ENCODE peak calls at places on chromosome 16, in four cellular contexts. One of them, this sample, is unnamed.

GRCh38 chr16:89242795-89243200 is 25.3 kb downstream of the ZNF778 start:
- DNase-seq in foreskin fibroblast: no peak
- DNase-seq in NCI-H69: peak
- DNase-seq in head of caudate nucleus: no peak
- DNase-seq in this sample: no peak

GRCh38 chr16:73000020-73000906 is 47.7 kb downstream of the ZFHX3 start:
- DNase-seq in foreskin fibroblast: peak
- DNase-seq in NCI-H69: peak
- DNase-seq in head of caudate nucleus: peak
- DNase-seq in this sample: peak

GRCh38 chr16:31201511-31202401 is 804 bp downstream of the PYCARD start:
- DNase-seq in foreskin fibroblast: peak
- DNase-seq in NCI-H69: peak
- DNase-seq in head of caudate nucleus: no peak
- DNase-seq in this sample: peak

GRCh38 chr16:57852189-57852588 is 49.9 kb upstream of the KIFC3 start:
- DNase-seq in foreskin fibroblast: peak
- DNase-seq in NCI-H69: no peak
- DNase-seq in head of caudate nucleus: no peak
- DNase-seq in this sample: no peak

GRCh38 chr16:2532494-2533141 is 1.4 kb upstream of the CEMP1 start:
- DNase-seq in foreskin fibroblast: peak
- DNase-seq in NCI-H69: peak
- DNase-seq in head of caudate nucleus: peak
- DNase-seq in this sample: peak

GRCh38 chr16:83328936-83329335 is 478.8 kb upstream of the HSBP1 start:
- DNase-seq in foreskin fibroblast: peak
- DNase-seq in NCI-H69: no peak
- DNase-seq in head of caudate nucleus: no peak
- DNase-seq in this sample: no peak

GRCh38 chr16:15983898-15984297 is 34.5 kb downstream of the ABCC1 start:
- DNase-seq in foreskin fibroblast: peak
- DNase-seq in NCI-H69: peak
- DNase-seq in head of caudate nucleus: no peak
- DNase-seq in this sample: no peak

GRCh38 chr16:10266809-10267208 is 84.6 kb upstream of the GRIN2A start:
- DNase-seq in foreskin fibroblast: no peak
- DNase-seq in NCI-H69: no peak
- DNase-seq in head of caudate nucleus: no peak
- DNase-seq in this sample: no peak

GRCh38 chr16:540645-541340 is 13.3 kb downstream of the CAPN15 start:
- DNase-seq in foreskin fibroblast: no peak
- DNase-seq in NCI-H69: peak
- DNase-seq in head of caudate nucleus: no peak
- DNase-seq in this sample: no peak

GRCh38 chr16:11349599-11350276 is 4.5 kb downstream of the RMI2 start:
- DNase-seq in foreskin fibroblast: peak
- DNase-seq in NCI-H69: no peak
- DNase-seq in head of caudate nucleus: peak
- DNase-seq in this sample: peak

GRCh38 chr16:782766-783403 is 5.3 kb downstream of the RPUSD1 start:
- DNase-seq in foreskin fibroblast: no peak
- DNase-seq in NCI-H69: peak
- DNase-seq in head of caudate nucleus: peak
- DNase-seq in this sample: no peak

GRCh38 chr16:57242650-57243049 is 2.4 kb upstream of the ARL2BP start:
- DNase-seq in foreskin fibroblast: no peak
- DNase-seq in NCI-H69: no peak
- DNase-seq in head of caudate nucleus: no peak
- DNase-seq in this sample: no peak

GRCh38 chr16:19765860-19766553 is 47.9 kb downstream of the IQCK start:
- DNase-seq in foreskin fibroblast: no peak
- DNase-seq in NCI-H69: no peak
- DNase-seq in head of caudate nucleus: peak
- DNase-seq in this sample: peak

GRCh38 chr16:85384831-85385462 is 228.2 kb upstream of the GSE1 start:
- DNase-seq in foreskin fibroblast: no peak
- DNase-seq in NCI-H69: peak
- DNase-seq in head of caudate nucleus: no peak
- DNase-seq in this sample: no peak

GRCh38 chr16:23072084-23072599 is 77.1 kb downstream of the USP31 start:
- DNase-seq in foreskin fibroblast: no peak
- DNase-seq in NCI-H69: no peak
- DNase-seq in head of caudate nucleus: peak
- DNase-seq in this sample: peak

GRCh38 chr16:50925758-50926357 is 184.0 kb downstream of the CYLD start:
- DNase-seq in foreskin fibroblast: peak
- DNase-seq in NCI-H69: no peak
- DNase-seq in head of caudate nucleus: no peak
- DNase-seq in this sample: no peak

GRCh38 chr16:1584926-1585487 is 26.9 kb downstream of the IFT140 start:
- DNase-seq in foreskin fibroblast: no peak
- DNase-seq in NCI-H69: peak
- DNase-seq in head of caudate nucleus: no peak
- DNase-seq in this sample: no peak

GRCh38 chr16:51465026-51465425 is 314.0 kb upstream of the SALL1 start:
- DNase-seq in foreskin fibroblast: peak
- DNase-seq in NCI-H69: no peak
- DNase-seq in head of caudate nucleus: no peak
- DNase-seq in this sample: no peak

GRCh38 chr16:87552772-87553171 is 49.5 kb upstream of the JPH3 start:
- DNase-seq in foreskin fibroblast: no peak
- DNase-seq in NCI-H69: no peak
- DNase-seq in head of caudate nucleus: peak
- DNase-seq in this sample: no peak

This sample was measured in midbrain.